ENCODE peak calls at places on chromosomes 5 and 9, in six cellular contexts. One of them, this sample, is unnamed.

GRCh38 chr9:116904165-116904564 is 217.1 kb downstream of the TRIM32 start:
- DNase-seq in RWPE1: no peak
- DNase-seq in B cell: no peak
- DNase-seq in Peyer's patch: no peak
- DNase-seq in gastrocnemius medialis: no peak
- DNase-seq in mammary epithelial cell: no peak
- DNase-seq in this sample: no peak

GRCh38 chr9:33210006-33210715 is 29.8 kb upstream of the SPINK4 start:
- DNase-seq in RWPE1: no peak
- DNase-seq in B cell: no peak
- DNase-seq in Peyer's patch: no peak
- DNase-seq in gastrocnemius medialis: no peak
- DNase-seq in mammary epithelial cell: no peak
- DNase-seq in this sample: no peak

GRCh38 chr5:178113141-178113787 is at the start of gene N4BP3:
- DNase-seq in RWPE1: peak
- DNase-seq in B cell: peak
- DNase-seq in Peyer's patch: peak
- DNase-seq in gastrocnemius medialis: no peak
- DNase-seq in mammary epithelial cell: peak
- DNase-seq in this sample: peak

GRCh38 chr5:73418244-73418691 is 30.3 kb downstream of the FOXD1 start:
- DNase-seq in RWPE1: no peak
- DNase-seq in B cell: no peak
- DNase-seq in Peyer's patch: no peak
- DNase-seq in gastrocnemius medialis: no peak
- DNase-seq in mammary epithelial cell: no peak
- DNase-seq in this sample: no peak

GRCh38 chr9:121550569-121551512 is 51.2 kb upstream of the GGTA1 start:
- DNase-seq in RWPE1: peak
- DNase-seq in B cell: peak
- DNase-seq in Peyer's patch: peak
- DNase-seq in gastrocnemius medialis: peak
- DNase-seq in mammary epithelial cell: peak
- DNase-seq in this sample: peak

GRCh38 chr5:143001764-143002351 is 231.7 kb downstream of the ARHGAP26 start:
- DNase-seq in RWPE1: no peak
- DNase-seq in B cell: no peak
- DNase-seq in Peyer's patch: no peak
- DNase-seq in gastrocnemius medialis: no peak
- DNase-seq in mammary epithelial cell: peak
- DNase-seq in this sample: no peak

GRCh38 chr9:86315088-86315487 is 32.8 kb upstream of the ISCA1 start:
- DNase-seq in RWPE1: no peak
- DNase-seq in B cell: no peak
- DNase-seq in Peyer's patch: no peak
- DNase-seq in gastrocnemius medialis: no peak
- DNase-seq in mammary epithelial cell: no peak
- DNase-seq in this sample: no peak

GRCh38 chr5:122019936-122020590 is 58.0 kb downstream of the LOX start:
- DNase-seq in RWPE1: no peak
- DNase-seq in B cell: no peak
- DNase-seq in Peyer's patch: no peak
- DNase-seq in gastrocnemius medialis: no peak
- DNase-seq in mammary epithelial cell: no peak
- DNase-seq in this sample: no peak

GRCh38 chr5:172113036-172113435 is 75.0 kb downstream of the STK10 start:
- DNase-seq in RWPE1: no peak
- DNase-seq in B cell: no peak
- DNase-seq in Peyer's patch: no peak
- DNase-seq in gastrocnemius medialis: no peak
- DNase-seq in mammary epithelial cell: no peak
- DNase-seq in this sample: no peak

GRCh38 chr9:94084314-94084713 is at the start of gene PTPDC1:
- DNase-seq in RWPE1: peak
- DNase-seq in B cell: no peak
- DNase-seq in Peyer's patch: no peak
- DNase-seq in gastrocnemius medialis: no peak
- DNase-seq in mammary epithelial cell: peak
- DNase-seq in this sample: peak

GRCh38 chr5:166433679-166434078 is 1857.8 kb upstream of the WWC1 start:
- DNase-seq in RWPE1: no peak
- DNase-seq in B cell: no peak
- DNase-seq in Peyer's patch: no peak
- DNase-seq in gastrocnemius medialis: no peak
- DNase-seq in mammary epithelial cell: no peak
- DNase-seq in this sample: no peak

GRCh38 chr5:159178978-159179377 is 30.4 kb downstream of the RNF145 start:
- DNase-seq in RWPE1: peak
- DNase-seq in B cell: no peak
- DNase-seq in Peyer's patch: no peak
- DNase-seq in gastrocnemius medialis: no peak
- DNase-seq in mammary epithelial cell: peak
- DNase-seq in this sample: no peak

GRCh38 chr9:3936520-3937235 is 363.2 kb downstream of the GLIS3 start:
- DNase-seq in RWPE1: no peak
- DNase-seq in B cell: no peak
- DNase-seq in Peyer's patch: no peak
- DNase-seq in gastrocnemius medialis: no peak
- DNase-seq in mammary epithelial cell: no peak
- DNase-seq in this sample: no peak

GRCh38 chr5:171882118-171882517 is 96.5 kb downstream of the SMIM23 start:
- DNase-seq in RWPE1: no peak
- DNase-seq in B cell: no peak
- DNase-seq in Peyer's patch: no peak
- DNase-seq in gastrocnemius medialis: no peak
- DNase-seq in mammary epithelial cell: no peak
- DNase-seq in this sample: no peak

GRCh38 chr9:2039294-2040180 is 24.4 kb downstream of the SMARCA2 start:
- DNase-seq in RWPE1: no peak
- DNase-seq in B cell: no peak
- DNase-seq in Peyer's patch: no peak
- DNase-seq in gastrocnemius medialis: no peak
- DNase-seq in mammary epithelial cell: no peak
- DNase-seq in this sample: no peak

GRCh38 chr5:177130211-177131018 is 3.2 kb upstream of the NSD1 start:
- DNase-seq in RWPE1: no peak
- DNase-seq in B cell: no peak
- DNase-seq in Peyer's patch: peak
- DNase-seq in gastrocnemius medialis: no peak
- DNase-seq in mammary epithelial cell: no peak
- DNase-seq in this sample: no peak

GRCh38 chr9:127980056-127980705 is 608 bp downstream of the EEIG1 start:
- DNase-seq in RWPE1: no peak
- DNase-seq in B cell: peak
- DNase-seq in Peyer's patch: peak
- DNase-seq in gastrocnemius medialis: no peak
- DNase-seq in mammary epithelial cell: peak
- DNase-seq in this sample: no peak

GRCh38 chr5:112109331-112109993 is 309.6 kb downstream of the EPB41L4A start:
- DNase-seq in RWPE1: peak
- DNase-seq in B cell: no peak
- DNase-seq in Peyer's patch: no peak
- DNase-seq in gastrocnemius medialis: no peak
- DNase-seq in mammary epithelial cell: peak
- DNase-seq in this sample: no peak

GRCh38 chr9:18447131-18447530 is 26.8 kb upstream of the ADAMTSL1 start:
- DNase-seq in RWPE1: no peak
- DNase-seq in B cell: no peak
- DNase-seq in Peyer's patch: no peak
- DNase-seq in gastrocnemius medialis: no peak
- DNase-seq in mammary epithelial cell: no peak
- DNase-seq in this sample: no peak

GRCh38 chr5:128213340-128213739 is 129.8 kb downstream of the SLC12A2 start:
- DNase-seq in RWPE1: peak
- DNase-seq in B cell: no peak
- DNase-seq in Peyer's patch: no peak
- DNase-seq in gastrocnemius medialis: no peak
- DNase-seq in mammary epithelial cell: peak
- DNase-seq in this sample: no peak

GRCh38 chr5:88786217-88786560 is 96.8 kb downstream of the MEF2C start:
- DNase-seq in RWPE1: peak
- DNase-seq in B cell: no peak
- DNase-seq in Peyer's patch: no peak
- DNase-seq in gastrocnemius medialis: no peak
- DNase-seq in mammary epithelial cell: no peak
- DNase-seq in this sample: no peak

GRCh38 chr9:136700959-136701664 is 11.3 kb upstream of the DIPK1B start:
- DNase-seq in RWPE1: no peak
- DNase-seq in B cell: peak
- DNase-seq in Peyer's patch: no peak
- DNase-seq in gastrocnemius medialis: no peak
- DNase-seq in mammary epithelial cell: no peak
- DNase-seq in this sample: peak

GRCh38 chr5:150633424-150633823 is 7.0 kb upstream of the SYNPO start:
- DNase-seq in RWPE1: no peak
- DNase-seq in B cell: no peak
- DNase-seq in Peyer's patch: no peak
- DNase-seq in gastrocnemius medialis: no peak
- DNase-seq in mammary epithelial cell: no peak
- DNase-seq in this sample: no peak

GRCh38 chr5:80884851-80885697 is 75.1 kb upstream of the RASGRF2 start:
- DNase-seq in RWPE1: no peak
- DNase-seq in B cell: no peak
- DNase-seq in Peyer's patch: no peak
- DNase-seq in gastrocnemius medialis: no peak
- DNase-seq in mammary epithelial cell: peak
- DNase-seq in this sample: no peak

GRCh38 chr5:115494570-115495289 is 49.8 kb downstream of the FEM1C start:
- DNase-seq in RWPE1: no peak
- DNase-seq in B cell: no peak
- DNase-seq in Peyer's patch: no peak
- DNase-seq in gastrocnemius medialis: no peak
- DNase-seq in mammary epithelial cell: no peak
- DNase-seq in this sample: no peak

GRCh38 chr5:92627186-92627585 is 953.8 kb downstream of the NR2F1-AS1 start:
- DNase-seq in RWPE1: peak
- DNase-seq in B cell: no peak
- DNase-seq in Peyer's patch: no peak
- DNase-seq in gastrocnemius medialis: no peak
- DNase-seq in mammary epithelial cell: peak
- DNase-seq in this sample: no peak

DNA sequence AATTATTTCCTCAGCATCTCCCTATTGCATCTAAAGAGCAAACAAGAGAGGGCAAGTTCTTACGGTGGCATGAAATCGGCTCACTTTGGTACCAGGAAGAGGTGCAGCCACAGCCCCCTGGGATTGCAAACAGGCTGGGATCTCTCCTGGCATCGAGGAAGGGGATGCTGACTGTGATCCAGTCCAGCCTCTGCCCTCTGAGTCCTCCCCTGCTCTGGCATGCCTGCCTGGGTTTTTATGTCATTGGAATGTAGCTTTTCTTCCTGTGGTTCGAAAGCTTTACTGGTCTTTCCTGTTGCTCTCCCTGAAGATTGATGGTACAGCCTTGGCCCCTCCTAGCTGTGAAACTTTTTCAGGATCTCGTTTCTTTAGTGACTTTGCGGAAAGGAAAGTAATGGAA is 6.6 kb downstream of the SLC46A2 start:
- DNase-seq in RWPE1: peak
- DNase-seq in B cell: no peak
- DNase-seq in Peyer's patch: no peak
- DNase-seq in gastrocnemius medialis: no peak
- DNase-seq in mammary epithelial cell: peak
- DNase-seq in this sample: no peak
- TF ChIP-seq CTCF in RWPE1: no peak
- TF ChIP-seq CTCF in B cell: no peak
- TF ChIP-seq CTCF in Peyer's patch: no peak
- TF ChIP-seq CTCF in gastrocnemius medialis: no peak
- TF ChIP-seq CTCF in mammary epithelial cell: no peak
- TF ChIP-seq CTCF in this sample: no peak

GRCh38 chr5:134551891-134552290 is 26.4 kb downstream of the JADE2 start:
- DNase-seq in RWPE1: peak
- DNase-seq in B cell: no peak
- DNase-seq in Peyer's patch: no peak
- DNase-seq in gastrocnemius medialis: no peak
- DNase-seq in mammary epithelial cell: no peak
- DNase-seq in this sample: no peak
- TF ChIP-seq CTCF in RWPE1: no peak
- TF ChIP-seq CTCF in B cell: no peak
- TF ChIP-seq CTCF in Peyer's patch: no peak
- TF ChIP-seq CTCF in gastrocnemius medialis: no peak
- TF ChIP-seq CTCF in mammary epithelial cell: no peak
- TF ChIP-seq CTCF in this sample: no peak

DNA sequence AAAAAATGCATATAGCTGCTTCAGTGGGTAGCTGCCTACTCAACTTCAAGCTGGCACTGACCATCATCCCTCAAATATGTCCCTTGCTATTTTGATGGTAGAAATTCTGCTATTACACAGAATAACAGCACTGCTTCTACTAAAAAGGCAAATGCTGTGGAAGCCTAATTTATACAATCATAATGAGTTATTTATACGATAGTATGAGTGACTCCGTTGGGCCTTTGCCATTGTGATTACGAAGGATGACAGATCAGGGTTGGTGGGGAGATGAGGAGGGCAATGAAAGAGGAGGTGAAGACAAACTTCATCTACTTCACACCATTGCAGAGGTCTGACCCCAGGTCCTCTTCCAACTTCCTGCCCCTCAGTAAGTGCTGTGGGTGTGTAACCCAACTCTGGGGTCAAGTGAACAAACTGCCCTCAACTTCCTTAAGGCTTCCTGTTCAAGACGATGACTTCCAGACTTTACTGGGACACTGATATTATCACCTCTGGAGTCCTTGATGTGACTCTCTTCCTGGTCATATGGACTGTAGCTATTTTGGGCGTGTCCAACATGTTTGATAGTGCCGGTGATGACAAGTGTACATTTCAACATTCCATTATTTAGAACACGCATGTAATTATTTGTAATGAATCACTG is 74.1 kb upstream of the RPS23 start:
- DNase-seq in RWPE1: peak
- DNase-seq in B cell: no peak
- DNase-seq in Peyer's patch: no peak
- DNase-seq in gastrocnemius medialis: no peak
- DNase-seq in mammary epithelial cell: no peak
- DNase-seq in this sample: no peak
- TF ChIP-seq CTCF in RWPE1: peak
- TF ChIP-seq CTCF in B cell: peak
- TF ChIP-seq CTCF in Peyer's patch: no peak
- TF ChIP-seq CTCF in gastrocnemius medialis: no peak
- TF ChIP-seq CTCF in mammary epithelial cell: no peak
- TF ChIP-seq CTCF in this sample: no peak

GRCh38 chr9:106616946-106617345 is 246.0 kb upstream of the ZNF462 start:
- DNase-seq in RWPE1: no peak
- DNase-seq in B cell: no peak
- DNase-seq in Peyer's patch: no peak
- DNase-seq in gastrocnemius medialis: no peak
- DNase-seq in mammary epithelial cell: no peak
- DNase-seq in this sample: no peak

GRCh38 chr9:106621299-106621920 is 241.6 kb upstream of the ZNF462 start:
- DNase-seq in RWPE1: no peak
- DNase-seq in B cell: no peak
- DNase-seq in Peyer's patch: no peak
- DNase-seq in gastrocnemius medialis: no peak
- DNase-seq in mammary epithelial cell: no peak
- DNase-seq in this sample: no peak

GRCh38 chr9:106622148-106622547 is 240.8 kb upstream of the ZNF462 start:
- DNase-seq in RWPE1: no peak
- DNase-seq in B cell: no peak
- DNase-seq in Peyer's patch: no peak
- DNase-seq in gastrocnemius medialis: no peak
- DNase-seq in mammary epithelial cell: no peak
- DNase-seq in this sample: no peak

GRCh38 chr9:106619211-106619610 is 243.8 kb upstream of the ZNF462 start:
- DNase-seq in RWPE1: peak
- DNase-seq in B cell: no peak
- DNase-seq in Peyer's patch: no peak
- DNase-seq in gastrocnemius medialis: no peak
- DNase-seq in mammary epithelial cell: peak
- DNase-seq in this sample: no peak

GRCh38 chr9:106620081-106620480 is 242.9 kb upstream of the ZNF462 start:
- DNase-seq in RWPE1: no peak
- DNase-seq in B cell: no peak
- DNase-seq in Peyer's patch: no peak
- DNase-seq in gastrocnemius medialis: no peak
- DNase-seq in mammary epithelial cell: no peak
- DNase-seq in this sample: no peak
- TF ChIP-seq CTCF in RWPE1: no peak
- TF ChIP-seq CTCF in B cell: no peak
- TF ChIP-seq CTCF in Peyer's patch: no peak
- TF ChIP-seq CTCF in gastrocnemius medialis: no peak
- TF ChIP-seq CTCF in mammary epithelial cell: no peak
- TF ChIP-seq CTCF in this sample: no peak